ENCODE peak calls at places on chromosomes 11 and 22, in four cellular contexts. One of them, this sample, is unnamed.
A peak's percentile ranks its signal among the peaks of the same experiment; 100 is the strongest.

GRCh38 chr11:70663815-70664214 is 265.5 kb downstream of the CTTN start:
- DNase-seq in GM12878: no peak
- DNase-seq in HepG2: no peak
- DNase-seq in K562: no peak
- DNase-seq in this sample: no peak

GRCh38 chr11:109062445-109062844 is 359.5 kb upstream of the C11orf87 start:
- DNase-seq in GM12878: no peak
- DNase-seq in HepG2: no peak
- DNase-seq in K562: no peak
- DNase-seq in this sample: no peak

GRCh38 chr11:3832816-3833215 is 7.9 kb downstream of the RHOG start:
- DNase-seq in GM12878: no peak
- DNase-seq in HepG2: no peak
- DNase-seq in K562: no peak
- DNase-seq in this sample: no peak

GRCh38 chr11:17802491-17802890 is 67.9 kb downstream of the KCNC1 start:
- DNase-seq in GM12878: no peak
- DNase-seq in HepG2: no peak
- DNase-seq in K562: no peak
- DNase-seq in this sample: no peak

GRCh38 chr11:35785287-35786167 is 123.0 kb downstream of the TRIM44 start:
- DNase-seq in GM12878: peak; percentile 43
- DNase-seq in HepG2: no peak
- DNase-seq in K562: no peak
- DNase-seq in this sample: no peak

GRCh38 chr11:125593113-125593761 is 585 bp downstream of the STT3A start:
- DNase-seq in GM12878: no peak
- DNase-seq in HepG2: peak; percentile 60
- DNase-seq in K562: peak; percentile 69
- DNase-seq in this sample: no peak

GRCh38 chr11:129846508-129847335 is 31.1 kb downstream of the TMEM45B start:
- DNase-seq in GM12878: peak; percentile 17
- DNase-seq in HepG2: peak; percentile 83
- DNase-seq in K562: no peak
- DNase-seq in this sample: no peak

GRCh38 chr11:130449996-130450419 is 1.6 kb downstream of the ADAMTS15 start:
- DNase-seq in GM12878: no peak
- DNase-seq in HepG2: no peak
- DNase-seq in K562: peak; percentile 42
- DNase-seq in this sample: peak; percentile 94

GRCh38 chr11:113447621-113448310 is 27.4 kb downstream of the DRD2 start:
- DNase-seq in GM12878: no peak
- DNase-seq in HepG2: no peak
- DNase-seq in K562: no peak
- DNase-seq in this sample: no peak

GRCh38 chr11:72140661-72141060 is 5.1 kb downstream of the FOLR3 start:
- DNase-seq in GM12878: no peak
- DNase-seq in HepG2: no peak
- DNase-seq in K562: no peak
- DNase-seq in this sample: no peak

GRCh38 chr22:28771195-28771791 is 1.2 kb upstream of the CCDC117 start:
- DNase-seq in GM12878: no peak
- DNase-seq in HepG2: peak; percentile 67
- DNase-seq in K562: no peak
- DNase-seq in this sample: no peak

GRCh38 chr11:69301491-69302401 is 7.8 kb downstream of the MYEOV start:
- DNase-seq in GM12878: no peak
- DNase-seq in HepG2: peak; percentile 60
- DNase-seq in K562: peak; percentile 66
- DNase-seq in this sample: no peak

GRCh38 chr22:38029370-38029769 is 27.8 kb upstream of the PICK1 start:
- DNase-seq in GM12878: no peak
- DNase-seq in HepG2: no peak
- DNase-seq in K562: no peak
- DNase-seq in this sample: no peak

GRCh38 chr11:117380676-117381075 is 53.0 kb downstream of the CEP164 start:
- DNase-seq in GM12878: no peak
- DNase-seq in HepG2: no peak
- DNase-seq in K562: no peak
- DNase-seq in this sample: no peak

GRCh38 chr11:118128310-118128709 is 24.3 kb downstream of the SCN4B start:
- DNase-seq in GM12878: no peak
- DNase-seq in HepG2: no peak
- DNase-seq in K562: no peak
- DNase-seq in this sample: no peak

GRCh38 chr11:57641011-57641410 is 8.7 kb downstream of the YPEL4 start:
- DNase-seq in GM12878: no peak
- DNase-seq in HepG2: no peak
- DNase-seq in K562: peak; percentile 34
- DNase-seq in this sample: peak; percentile 39

GRCh38 chr22:46865052-46865434 is 102.6 kb downstream of the TBC1D22A start:
- DNase-seq in GM12878: no peak
- DNase-seq in HepG2: no peak
- DNase-seq in K562: no peak
- DNase-seq in this sample: no peak
- TF ChIP-seq CBFB in GM12878: no peak
- TF ChIP-seq CBFB in HepG2: no peak
- TF ChIP-seq CBFB in K562: no peak
- TF ChIP-seq CBFB in this sample: no peak

DNA sequence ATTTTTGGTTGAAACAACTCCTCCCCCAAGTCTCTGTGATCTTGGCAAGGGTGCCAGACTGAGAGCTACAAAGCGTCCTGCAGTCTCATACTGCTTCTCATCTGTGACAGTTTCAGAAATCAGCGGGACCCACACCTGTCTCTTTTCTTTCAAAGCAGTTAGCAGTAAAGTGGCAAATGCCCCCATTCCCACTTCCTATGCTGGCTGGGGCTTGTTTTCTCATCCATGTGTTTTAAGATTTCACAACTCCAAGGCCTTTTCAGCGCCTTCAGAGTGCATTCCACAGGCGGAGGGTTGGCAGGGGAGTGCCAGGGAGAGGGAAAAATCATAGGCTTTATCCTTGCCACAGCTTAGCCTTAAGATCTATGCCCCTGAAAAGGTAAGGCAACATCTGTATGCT is 493.5 kb downstream of the OPCML start:
- DNase-seq in GM12878: no peak
- DNase-seq in HepG2: no peak
- DNase-seq in K562: no peak
- DNase-seq in this sample: no peak
- TF ChIP-seq CBFB in GM12878: no peak
- TF ChIP-seq CBFB in HepG2: no peak
- TF ChIP-seq CBFB in K562: no peak
- TF ChIP-seq CBFB in this sample: no peak

GRCh38 chr22:49602481-49602880 is 225.2 kb downstream of the BRD1 start:
- DNase-seq in GM12878: no peak
- DNase-seq in HepG2: no peak
- DNase-seq in K562: no peak
- DNase-seq in this sample: no peak

GRCh38 chr22:49601614-49602321 is 225.9 kb downstream of the BRD1 start:
- DNase-seq in GM12878: no peak
- DNase-seq in HepG2: no peak
- DNase-seq in K562: no peak
- DNase-seq in this sample: peak; percentile 44

GRCh38 chr22:49600452-49600847 is 227.2 kb downstream of the BRD1 start:
- DNase-seq in GM12878: no peak
- DNase-seq in HepG2: no peak
- DNase-seq in K562: no peak
- DNase-seq in this sample: no peak

GRCh38 chr22:49599691-49600451 is 227.8 kb downstream of the BRD1 start:
- DNase-seq in GM12878: no peak
- DNase-seq in HepG2: no peak
- DNase-seq in K562: no peak
- DNase-seq in this sample: no peak

GRCh38 chr22:49600891-49601431 is 226.7 kb downstream of the BRD1 start:
- DNase-seq in GM12878: no peak
- DNase-seq in HepG2: no peak
- DNase-seq in K562: no peak
- DNase-seq in this sample: no peak
- TF ChIP-seq CBFB in GM12878: no peak
- TF ChIP-seq CBFB in HepG2: no peak
- TF ChIP-seq CBFB in K562: no peak
- TF ChIP-seq CBFB in this sample: no peak

DNA sequence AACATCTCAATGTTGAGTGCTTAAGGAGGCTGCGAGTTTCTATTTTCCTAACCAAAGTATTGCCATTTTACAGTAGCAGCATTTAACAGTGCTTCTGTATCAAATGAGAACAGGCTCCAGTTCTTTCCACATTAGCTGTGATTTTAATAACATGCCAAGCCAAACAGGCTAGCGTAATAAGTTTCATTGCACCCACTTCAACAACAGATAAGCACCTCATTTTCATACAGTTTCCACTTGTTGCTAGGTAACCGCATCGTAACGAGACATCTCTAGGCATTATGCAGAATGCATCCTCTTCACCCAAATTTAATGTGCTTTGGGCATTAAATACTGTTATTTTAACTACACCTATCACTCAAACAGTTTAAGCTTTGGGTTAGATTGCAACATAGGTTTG is 79.0 kb downstream of the CADM1 start:
- DNase-seq in GM12878: no peak
- DNase-seq in HepG2: no peak
- DNase-seq in K562: no peak
- DNase-seq in this sample: no peak
- TF ChIP-seq CBFB in GM12878: no peak
- TF ChIP-seq CBFB in HepG2: no peak
- TF ChIP-seq CBFB in K562: no peak
- TF ChIP-seq CBFB in this sample: no peak

DNA sequence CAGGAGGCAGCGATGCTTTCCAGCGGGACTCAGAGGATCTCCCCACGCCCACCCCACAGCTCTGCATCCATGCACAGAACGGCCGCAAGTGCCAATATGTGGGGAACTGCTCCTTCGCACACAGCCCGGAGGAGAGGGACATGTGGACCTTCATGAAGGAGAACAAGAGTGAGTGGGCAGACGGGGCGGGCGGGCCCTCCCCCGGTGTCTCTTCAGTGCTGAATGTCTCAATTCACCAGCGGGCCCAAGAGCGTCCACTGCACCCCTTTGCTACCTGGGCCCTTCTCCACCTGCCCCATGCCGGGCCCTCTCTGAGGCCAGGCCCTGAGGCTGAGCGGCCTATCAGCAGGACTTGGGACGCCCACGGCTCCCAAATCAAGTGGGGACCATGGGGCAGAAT is 25.8 kb upstream of the TEF start:
- DNase-seq in GM12878: no peak
- DNase-seq in HepG2: no peak
- DNase-seq in K562: no peak
- DNase-seq in this sample: no peak
- TF ChIP-seq CBFB in GM12878: no peak
- TF ChIP-seq CBFB in HepG2: no peak
- TF ChIP-seq CBFB in K562: no peak
- TF ChIP-seq CBFB in this sample: no peak

This sample was measured in WTC11.